ENCODE peak calls at places on chromosomes 5 and 9, in ten cellular contexts. T is GM06990; I is CD8-positive, alpha-beta T cell; V is hepatocyte; W is transverse colon; Z is fibroblast of lung; X is right atrium auricular region; N is LNCaP clone FGC; S is esophagus squamous epithelium; P is HFF-Myc. L is an unnamed sample.

GRCh38 chr5:137792291-137792690 is 38.1 kb upstream of the HNRNPA0 start:
- DNase-seq in S (no peak), V (peak), I (no peak), N (no peak), P (no peak), Z (no peak), X (no peak), W (no peak), T (no peak), L (no peak)

GRCh38 chr5:7805379-7805778 is 45.6 kb downstream of the CFAP90 start:
- DNase-seq in Z (no peak), P (no peak), I (no peak), X (no peak), W (no peak), T (no peak), N (no peak), V (no peak), S (no peak), L (no peak)

GRCh38 chr9:133133680-133134418 is 12.8 kb upstream of the RALGDS start:
- DNase-seq in T (peak), W (peak), N (peak), V (peak), S (peak), I (peak), X (peak), P (peak), Z (peak), L (peak)

GRCh38 chr5:68476854-68477253 is 261.3 kb downstream of the PIK3R1 start:
- DNase-seq in Z (no peak), T (no peak), W (no peak), X (no peak), N (no peak), S (no peak), V (no peak), P (no peak), I (no peak), L (no peak)

GRCh38 chr5:71663166-71663565 is 55.9 kb upstream of the CARTPT start:
- DNase-seq in X (no peak), T (no peak), I (no peak), Z (no peak), V (no peak), P (no peak), S (no peak), N (no peak), W (no peak), L (no peak)

GRCh38 chr9:107337676-107338590 is 54.9 kb downstream of the RAD23B start:
- DNase-seq in T (no peak), P (no peak), W (no peak), N (no peak), X (no peak), S (no peak), V (no peak), Z (peak), I (no peak), L (no peak)

GRCh38 chr5:51484326-51484725 is 101.1 kb downstream of the ISL1 start:
- DNase-seq in P (no peak), T (no peak), S (no peak), W (no peak), Z (no peak), X (no peak), V (no peak), I (no peak), N (no peak), L (no peak)

GRCh38 chr5:32108167-32108566 is 66.0 kb downstream of the GOLPH3 start:
- DNase-seq in S (no peak), P (no peak), I (no peak), Z (no peak), V (no peak), N (peak), T (no peak), W (no peak), X (no peak), L (no peak)

GRCh38 chr5:33174376-33174775 is 266.4 kb upstream of the TARS1 start:
- DNase-seq in T (no peak), P (no peak), V (no peak), I (no peak), X (no peak), S (no peak), W (no peak), Z (no peak), N (no peak), L (no peak)

GRCh38 chr9:114112778-114113585 is 13.9 kb upstream of the KIF12 start:
- DNase-seq in W (peak), I (no peak), P (no peak), V (peak), X (peak), Z (peak), N (peak), S (no peak), T (no peak), L (no peak)

GRCh38 chr5:140509898-140510297 is 37.6 kb upstream of the EIF4EBP3 start:
- DNase-seq in I (no peak), S (no peak), N (no peak), P (no peak), X (no peak), Z (no peak), T (no peak), W (no peak), V (no peak), L (no peak)

GRCh38 chr9:134045841-134046544 is 20.7 kb downstream of the BRD3OS start:
- DNase-seq in I (no peak), N (no peak), X (no peak), V (no peak), Z (no peak), S (no peak), W (no peak), P (no peak), T (no peak), L (no peak)

GRCh38 chr5:64690417-64691151 is at the start of gene SHISAL2B:
- DNase-seq in Z (peak), I (no peak), X (no peak), N (no peak), W (no peak), V (peak), P (no peak), S (no peak), T (peak), L (no peak)

GRCh38 chr9:121074370-121075250 is at the start of gene CNTRL:
- DNase-seq in V (peak), X (peak), N (no peak), W (peak), S (peak), T (peak), I (peak), Z (peak), P (peak), L (no peak)

GRCh38 chr5:54194326-54194725 is 116.0 kb downstream of the ARL15 start:
- DNase-seq in V (no peak), X (no peak), P (no peak), I (no peak), N (no peak), W (no peak), T (no peak), S (no peak), Z (peak), L (no peak)

GRCh38 chr9:15484802-15485201 is 26.0 kb downstream of the PSIP1 start:
- DNase-seq in N (no peak), I (no peak), S (no peak), V (no peak), T (no peak), Z (no peak), X (no peak), W (no peak), P (no peak), L (no peak)

GRCh38 chr9:134066923-134067851 is 639 bp downstream of the BRD3 start:
- DNase-seq in S (no peak), W (peak), Z (peak), N (no peak), P (no peak), V (peak), T (peak), X (no peak), I (peak), L (no peak)

GRCh38 chr9:98992885-98993569 is 49.3 kb downstream of the COL15A1 start:
- DNase-seq in P (no peak), Z (no peak), S (no peak), N (no peak), T (no peak), W (no peak), I (no peak), V (no peak), X (peak), L (no peak)

GRCh38 chr5:127863610-127864395 is 160.6 kb downstream of the CCDC192 start:
- DNase-seq in W (no peak), V (no peak), I (no peak), X (no peak), S (no peak), P (no peak), Z (no peak), T (no peak), N (no peak), L (no peak)

GRCh38 chr9:110986529-110986928 is 51.7 kb downstream of the LPAR1 start:
- DNase-seq in W (no peak), Z (no peak), S (no peak), V (no peak), I (no peak), X (no peak), N (no peak), P (no peak), T (no peak), L (no peak)

GRCh38 chr9:96859461-96860198 is 5.3 kb upstream of the ZNF782 start:
- DNase-seq in W (no peak), T (no peak), I (no peak), S (no peak), X (no peak), N (no peak), P (no peak), V (peak), Z (peak), L (peak)

GRCh38 chr5:65198777-65199120 is 283.0 kb downstream of the ADAMTS6 start:
- DNase-seq in T (no peak), V (no peak), P (peak), S (no peak), X (no peak), W (no peak), Z (peak), I (no peak), N (no peak), L (peak)

GRCh38 chr5:43007246-43007910 is 32.7 kb downstream of the ANXA2R start:
- DNase-seq in P (peak), T (peak), Z (peak), V (peak), I (peak), W (peak), S (peak), N (no peak), X (peak), L (no peak)

GRCh38 chr5:168752012-168752411 is 172.8 kb upstream of the PANK3 start:
- DNase-seq in I (no peak), S (no peak), N (no peak), X (no peak), W (no peak), Z (no peak), P (no peak), V (no peak), T (no peak), L (no peak)

GRCh38 chr5:125657936-125658335 is 765.3 kb upstream of the GRAMD2B start:
- DNase-seq in S (no peak), T (no peak), I (no peak), X (no peak), Z (no peak), V (no peak), W (no peak), P (no peak), N (no peak), L (no peak)

GRCh38 chr9:110049699-110050450 is 158.1 kb downstream of the C9orf152 start:
- DNase-seq in Z (no peak), V (peak), P (no peak), T (no peak), X (no peak), N (no peak), S (no peak), W (peak), I (no peak), L (no peak)

GRCh38 chr9:133103183-133103986 is 17.7 kb downstream of the RALGDS start:
- DNase-seq in S (no peak), I (peak), Z (peak), N (no peak), W (peak), T (no peak), V (peak), P (no peak), X (no peak), L (no peak)

GRCh38 chr5:124743534-124744169 is 2.8 kb downstream of the ZNF608 start:
- DNase-seq in W (peak), Z (no peak), V (peak), X (no peak), P (no peak), S (no peak), N (no peak), I (no peak), T (no peak), L (no peak)

GRCh38 chr5:133921069-133921468 is 47.4 kb downstream of the C5orf15 start:
- DNase-seq in S (no peak), W (no peak), P (no peak), I (no peak), X (no peak), T (no peak), Z (no peak), V (no peak), N (no peak), L (no peak)

GRCh38 chr9:105835721-105836120 is 141.4 kb downstream of the TMEM38B start:
- DNase-seq in Z (no peak), W (no peak), T (no peak), P (no peak), X (no peak), I (no peak), N (no peak), S (no peak), V (no peak), L (no peak)

GRCh38 chr5:1833264-1834021 is 32.2 kb downstream of the NDUFS6 start:
- DNase-seq in W (no peak), S (no peak), X (no peak), T (no peak), P (no peak), Z (no peak), I (no peak), V (no peak), N (no peak), L (no peak)

GRCh38 chr5:252546-252945 is 18.9 kb upstream of the PDCD6 start:
- DNase-seq in T (no peak), N (peak), Z (no peak), S (no peak), X (no peak), I (no peak), V (no peak), W (no peak), P (no peak), L (no peak)

GRCh38 chr5:145936401-145937131 is at the start of gene SH3RF2:
- DNase-seq in I (no peak), X (no peak), S (no peak), V (peak), T (no peak), N (no peak), P (no peak), W (peak), Z (peak), L (peak)

DNA sequence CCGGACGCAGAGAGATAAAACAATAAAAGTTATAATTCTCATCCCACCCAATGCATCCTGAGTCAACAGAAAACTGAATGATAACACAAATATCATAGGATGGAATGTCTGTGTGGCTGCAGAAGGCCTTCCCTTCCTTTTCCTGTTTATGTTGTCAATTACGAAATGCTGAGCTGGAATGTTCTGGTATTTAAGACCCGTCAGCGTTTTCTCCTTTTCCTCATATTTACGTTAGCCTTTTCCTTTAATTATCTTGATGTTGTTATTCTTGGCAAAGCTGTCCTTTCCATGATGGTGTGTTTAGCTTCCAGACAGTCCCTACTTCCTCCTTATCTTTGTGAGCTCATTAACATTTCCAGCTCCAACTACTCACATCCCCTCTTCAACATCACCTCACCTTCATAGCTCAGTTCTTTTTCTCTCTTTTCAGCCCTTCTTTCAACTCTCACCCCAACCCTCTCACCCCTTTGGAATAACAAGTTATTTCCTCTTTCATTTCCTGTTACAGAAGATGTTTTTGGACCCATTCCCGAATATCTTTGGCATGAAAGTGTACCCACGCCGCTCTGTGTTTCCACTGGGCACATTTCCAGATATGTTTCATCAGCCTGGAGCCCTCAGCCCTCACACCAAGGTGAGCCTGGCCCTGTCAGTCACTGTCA is 221.6 kb downstream of the NR2F1-AS1 start:
- DNase-seq in P (peak), W (no peak), Z (peak), I (no peak), T (no peak), S (no peak), X (no peak), V (peak), N (peak), L (no peak)
- H3K4me3 ChIP-seq in P (no peak), W (no peak), Z (no peak), I (no peak), T (no peak), S (no peak), X (no peak), V (no peak), N (no peak), L (no peak)

GRCh38 chr5:118687085-118687484 is 301.3 kb downstream of the DTWD2 start:
- DNase-seq in P (no peak), N (no peak), T (no peak), I (no peak), Z (no peak), V (no peak), S (no peak), W (no peak), X (no peak), L (no peak)

GRCh38 chr5:118698774-118699173 is 289.6 kb downstream of the DTWD2 start:
- DNase-seq in P (no peak), Z (no peak), X (no peak), V (no peak), N (no peak), S (no peak), I (no peak), W (no peak), T (no peak), L (no peak)

GRCh38 chr5:118687671-118688621 is 300.4 kb downstream of the DTWD2 start:
- DNase-seq in T (no peak), X (no peak), P (no peak), I (no peak), N (no peak), V (no peak), S (no peak), W (no peak), Z (no peak), L (no peak)

DNA sequence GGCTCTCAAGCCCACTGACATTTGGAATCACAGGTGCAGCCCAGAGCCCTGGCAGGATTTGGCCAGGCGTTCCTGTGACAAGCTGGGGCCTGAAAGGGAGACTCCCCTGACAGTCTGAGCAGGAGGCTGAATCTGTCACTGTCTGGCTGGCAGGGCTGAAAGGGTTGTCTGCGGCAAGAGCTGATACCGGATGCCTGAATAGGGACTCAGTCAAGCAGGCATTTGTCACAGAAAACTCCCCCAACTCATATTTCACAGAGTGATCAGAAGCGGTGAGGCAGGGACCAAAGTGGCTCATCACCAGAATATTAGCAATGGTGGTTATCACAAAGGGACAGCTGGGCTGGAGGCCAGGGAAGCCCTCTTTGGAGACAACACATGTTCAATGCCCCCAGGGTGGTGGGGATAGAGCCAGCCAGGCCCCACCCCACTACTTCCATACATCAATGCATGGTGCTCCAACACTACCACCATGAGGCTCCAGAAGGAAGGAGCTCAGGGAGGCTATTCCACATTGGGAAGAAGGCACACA is 295.5 kb downstream of the DTWD2 start:
- DNase-seq in Z (no peak), P (no peak), X (no peak), S (no peak), I (no peak), W (no peak), V (peak), N (no peak), T (no peak), L (no peak)
- TF ChIP-seq CTCF in Z (no peak), P (no peak), X (no peak), S (no peak), I (no peak), W (no peak), V (peak), N (peak), T (no peak), L (no peak)

GRCh38 chr5:123696948-123697347 is 185.0 kb downstream of the CSNK1G3 start:
- DNase-seq in W (peak), T (no peak), S (no peak), P (no peak), X (peak), V (no peak), Z (peak), I (peak), N (no peak), L (no peak)
- H3K4me3 ChIP-seq in W (no peak), T (no peak), S (no peak), P (no peak), X (no peak), V (no peak), Z (no peak), I (no peak), N (no peak), L (no peak)

GRCh38 chr9:119639287-119639955 is 270.2 kb upstream of the BRINP1 start:
- DNase-seq in X (no peak), S (no peak), W (no peak), I (no peak), V (peak), T (no peak), P (no peak), Z (no peak), N (peak), L (no peak)
- TF ChIP-seq CTCF in X (no peak), S (no peak), W (no peak), I (no peak), V (no peak), T (no peak), P (no peak), Z (no peak), N (no peak), L (no peak)

GRCh38 chr9:77005216-77005615 is 14.2 kb upstream of the FOXB2 start:
- DNase-seq in N (no peak), W (no peak), Z (no peak), I (no peak), X (no peak), V (no peak), S (no peak), P (no peak), T (no peak), L (no peak)

GRCh38 chr9:76999261-76999660 is 20.2 kb upstream of the FOXB2 start:
- DNase-seq in Z (no peak), I (no peak), X (no peak), T (no peak), W (no peak), V (no peak), S (no peak), P (no peak), N (no peak), L (no peak)

GRCh38 chr9:77000330-77000729 is 19.1 kb upstream of the FOXB2 start:
- DNase-seq in X (no peak), W (no peak), T (no peak), N (no peak), V (no peak), P (no peak), I (no peak), S (no peak), Z (no peak), L (no peak)

DNA sequence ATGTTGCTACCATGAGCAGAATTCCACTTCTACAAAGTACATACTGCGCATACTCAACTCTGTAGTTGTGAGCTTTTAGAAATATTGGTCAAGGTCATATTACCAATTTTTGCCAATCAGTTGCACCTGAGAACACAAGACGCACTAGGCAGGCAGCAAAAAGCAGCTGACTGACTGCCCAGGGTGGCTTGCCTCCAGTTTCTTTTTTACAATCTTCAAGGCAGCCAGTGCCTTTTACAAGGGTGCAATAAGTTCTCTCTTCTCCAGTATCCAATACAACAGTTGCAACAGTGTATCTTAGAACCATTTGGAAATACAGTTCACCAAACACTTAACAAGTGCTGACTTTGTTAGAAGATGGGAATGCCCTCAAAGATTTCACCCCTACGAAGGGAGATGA is 16.1 kb upstream of the FOXB2 start:
- DNase-seq in T (no peak), I (no peak), S (no peak), Z (no peak), N (peak), P (no peak), V (no peak), W (no peak), X (no peak), L (no peak)
- H3K4me3 ChIP-seq in T (no peak), I (no peak), S (no peak), Z (no peak), N (no peak), P (no peak), V (no peak), W (no peak), X (no peak), L (no peak)

L was measured in AG04449.